ENCODE peak calls at places on chromosomes 16 and 17, in six cellular contexts. Q is tibial artery, A is hypothalamus, P is HuH-7, R is AG10803, F is GM12865. X is an unnamed sample.

GRCh38 chr17:10126554-10127493 is 71.6 kb downstream of the GAS7 start:
- DNase-seq in Q (no peak), A (no peak), P (no peak), R (peak), F (no peak), X (peak)

GRCh38 chr17:58643147-58643546 is 48.7 kb downstream of the TEX14 start:
- DNase-seq in Q (no peak), A (no peak), P (no peak), R (peak), F (no peak), X (no peak)

GRCh38 chr16:66420396-66420795 is 6.7 kb upstream of the BEAN1 start:
- DNase-seq in Q (no peak), A (no peak), P (no peak), R (no peak), F (no peak), X (no peak)

GRCh38 chr17:73939808-73940207 is 263.7 kb upstream of the RPL38 start:
- DNase-seq in Q (no peak), A (no peak), P (no peak), R (no peak), F (no peak), X (no peak)

GRCh38 chr17:74513987-74514631 is 17.2 kb downstream of the CD300LB start:
- DNase-seq in Q (peak), A (peak), P (no peak), R (peak), F (peak), X (peak)

GRCh38 chr17:74454197-74455024 is 12.0 kb upstream of the CD300A start:
- DNase-seq in Q (no peak), A (peak), P (no peak), R (peak), F (no peak), X (no peak)

GRCh38 chr17:34252890-34253525 is 2.1 kb upstream of the CCL2 start:
- DNase-seq in Q (no peak), A (no peak), P (no peak), R (peak), F (no peak), X (no peak)

GRCh38 chr16:71214771-71215381 is 15.6 kb downstream of the HYDIN start:
- DNase-seq in Q (no peak), A (no peak), P (no peak), R (no peak), F (peak), X (no peak)

GRCh38 chr17:59827721-59828477 is 64.8 kb downstream of the TUBD1 start:
- DNase-seq in Q (no peak), A (no peak), P (no peak), R (no peak), F (peak), X (no peak)

GRCh38 chr17:28777178-28777577 is 33.4 kb downstream of the TRAF4 start:
- DNase-seq in Q (no peak), A (no peak), P (no peak), R (no peak), F (no peak), X (no peak)